ENCODE peak calls at places on chromosome 17, in four cellular contexts. E, Q, X and F are unnamed samples.

GRCh38 chr17:48541574-48542113 is 3.3 kb downstream of the HOXB2 start:
- DNase-seq in E (no peak), X (peak), Q (no peak), F (peak)

GRCh38 chr17:80855968-80856862 is 135.4 kb upstream of the CHMP6 start:
- DNase-seq in X (no peak), E (peak), Q (no peak), F (no peak)

GRCh38 chr17:38457577-38458371 is 29.5 kb downstream of the ARHGAP23 start:
- DNase-seq in Q (no peak), X (no peak), E (no peak), F (no peak)

GRCh38 chr17:9056566-9056965 is 35.3 kb downstream of the NTN1 start:
- DNase-seq in X (no peak), Q (no peak), E (no peak), F (no peak)

GRCh38 chr17:14616508-14616907 is 315.6 kb downstream of the HS3ST3B1 start:
- DNase-seq in X (no peak), E (no peak), Q (no peak), F (no peak)

GRCh38 chr17:78375401-78376079 is 2.9 kb upstream of the PGS1 start:
- DNase-seq in E (peak), X (no peak), Q (no peak), F (no peak)

GRCh38 chr17:82433560-82434215 is 15.3 kb upstream of the OGFOD3 start:
- DNase-seq in E (no peak), X (no peak), Q (no peak), F (no peak)

GRCh38 chr17:33667052-33667509 is 374.0 kb upstream of the ASIC2 start:
- DNase-seq in E (peak), X (no peak), Q (no peak), F (no peak)

DNA sequence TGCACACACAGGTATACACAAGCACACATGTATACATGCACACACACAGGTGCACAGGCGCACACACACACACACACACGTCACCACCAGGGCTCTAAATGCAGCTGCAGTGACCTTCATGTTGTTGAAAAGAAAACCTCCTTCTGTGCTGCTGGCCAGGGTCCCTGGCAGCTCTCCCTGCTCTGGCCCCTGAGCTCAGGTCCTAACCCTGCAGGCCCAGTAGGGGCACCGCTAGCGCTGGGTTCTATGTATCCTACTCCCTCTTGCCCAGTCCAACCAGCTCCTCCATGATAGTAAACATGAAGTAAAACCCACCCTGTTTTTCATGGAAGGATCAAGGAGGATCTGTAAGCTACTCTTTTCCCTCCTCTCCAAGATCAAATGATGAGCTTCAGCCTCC is 172.8 kb downstream of the RBFOX3 start:
- DNase-seq in X (no peak), E (no peak), Q (no peak), F (no peak)
- H3K27ac ChIP-seq in X (no peak), E (peak), Q (no peak), F (no peak)

GRCh38 chr17:305090-305976 is 47.3 kb downstream of the RPH3AL start:
- DNase-seq in Q (no peak), X (no peak), E (peak), F (no peak)
- H3K27ac ChIP-seq in Q (no peak), X (no peak), E (peak), F (no peak)

GRCh38 chr17:2120550-2121335 is 65.8 kb downstream of the HIC1 start:
- DNase-seq in X (no peak), E (no peak), Q (no peak), F (no peak)
- H3K27ac ChIP-seq in X (no peak), E (no peak), Q (no peak), F (no peak)

GRCh38 chr17:1762906-1763829 is 1.3 kb downstream of the SERPINF1 start:
- DNase-seq in E (peak), X (no peak), Q (no peak), F (no peak)
- H3K27ac ChIP-seq in E (peak), X (peak), Q (peak), F (peak)

GRCh38 chr17:69326302-69327059 is 452 bp downstream of the ABCA5 start:
- DNase-seq in Q (no peak), X (no peak), E (peak), F (no peak)
- H3K27ac ChIP-seq in Q (peak), X (peak), E (peak), F (peak)